ENCODE peak calls at places on chromosomes 5 and 9, in eight cellular contexts. V, P, B, M, D, N, Q and G are unnamed samples.

GRCh38 chr5:87243161-87243877 is 24.4 kb upstream of the RASA1 start:
- DNase-seq in B (no peak), D (no peak), Q (peak; percentile 1), V (no peak), M (no peak), N (no peak), P (peak; percentile 90), G (peak; percentile 42)

GRCh38 chr9:34636791-34637355 is 714 bp downstream of the SIGMAR1 start:
- DNase-seq in M (no peak), P (no peak), N (no peak), Q (no peak), D (no peak), V (peak; percentile 39), B (no peak), G (no peak)

GRCh38 chr9:18129809-18130334 is 344.1 kb upstream of the ADAMTSL1 start:
- DNase-seq in D (no peak), V (no peak), N (no peak), Q (no peak), P (no peak), M (no peak), B (no peak), G (no peak)

GRCh38 chr9:38393128-38393809 is 767 bp downstream of the ALDH1B1 start:
- DNase-seq in B (no peak), D (no peak), Q (no peak), V (no peak), M (peak; percentile 42), P (peak; percentile 7), N (no peak), G (no peak)

GRCh38 chr5:177455036-177455660 is 8.5 kb downstream of the PRR7 start:
- DNase-seq in N (peak; percentile 77), D (peak; percentile 70), B (peak; percentile 83), P (peak; percentile 59), V (peak; percentile 90), M (peak; percentile 89), Q (no peak), G (no peak)

GRCh38 chr5:134125195-134126015 is 10.9 kb downstream of the TCF7 start:
- DNase-seq in D (no peak), P (peak; percentile 96), N (no peak), B (peak; percentile 50), V (peak; percentile 76), Q (peak; percentile 53), M (no peak), G (peak; percentile 84)

GRCh38 chr5:123708074-123708806 is 196.3 kb downstream of the CSNK1G3 start:
- DNase-seq in P (peak; percentile 95), B (no peak), M (no peak), V (no peak), Q (peak; percentile 36), N (no peak), D (no peak), G (peak; percentile 89)

GRCh38 chr5:317086-317811 is 4.3 kb upstream of the AHRR start:
- DNase-seq in D (no peak), B (no peak), N (no peak), M (peak; percentile 94), Q (no peak), V (no peak), P (peak; percentile 64), G (peak; percentile 44)

GRCh38 chr9:127628644-127629467 is 16.8 kb downstream of the STXBP1 start:
- DNase-seq in Q (no peak), P (no peak), M (no peak), V (no peak), N (no peak), B (peak; percentile 48), D (no peak), G (no peak)

GRCh38 chr9:90641868-90642558 is 611 bp downstream of the DIRAS2 start:
- DNase-seq in V (no peak), B (no peak), P (no peak), D (no peak), M (no peak), Q (no peak), N (no peak), G (no peak)

GRCh38 chr5:16574789-16575785 is 41.7 kb downstream of the RETREG1 start:
- DNase-seq in P (peak; percentile 87), V (no peak), M (no peak), N (no peak), D (no peak), B (peak; percentile 41), Q (peak; percentile 83), G (peak; percentile 56)

GRCh38 chr9:37034320-37034937 is 361 bp upstream of the PAX5 start:
- DNase-seq in P (no peak), M (peak; percentile 82), D (peak; percentile 65), B (no peak), V (no peak), N (peak; percentile 67), Q (no peak), G (no peak)

GRCh38 chr5:124980174-124980941 is 233.9 kb upstream of the ZNF608 start:
- DNase-seq in V (no peak), B (no peak), Q (no peak), D (peak; percentile 11), M (peak; percentile 47), N (no peak), P (no peak), G (no peak)

GRCh38 chr9:125525846-125526619 is 181.0 kb downstream of the MAPKAP1 start:
- DNase-seq in N (no peak), P (peak; percentile 79), M (no peak), V (no peak), B (peak; percentile 44), D (no peak), Q (peak; percentile 61), G (peak; percentile 90)

GRCh38 chr9:86942352-86943222 is 4.7 kb downstream of the GAS1 start:
- DNase-seq in V (no peak), P (no peak), B (no peak), D (no peak), Q (no peak), N (no peak), M (no peak), G (no peak)

GRCh38 chr9:126222835-126223431 is 103.7 kb upstream of the MVB12B start:
- DNase-seq in V (no peak), B (no peak), D (no peak), M (no peak), Q (no peak), P (no peak), N (no peak), G (no peak)

GRCh38 chr5:93585753-93586385 is 2.8 kb downstream of the NR2F1 start:
- DNase-seq in N (no peak), B (no peak), D (no peak), Q (no peak), M (no peak), V (no peak), P (no peak), G (no peak)

GRCh38 chr5:25516136-25516535 is 871.4 kb upstream of the CDH10 start:
- DNase-seq in P (no peak), N (no peak), M (no peak), V (no peak), B (no peak), D (no peak), Q (no peak), G (no peak)

GRCh38 chr9:114317665-114318357 is 5.1 kb upstream of the ORM1 start:
- DNase-seq in Q (no peak), D (no peak), P (peak; percentile 71), B (no peak), N (no peak), M (no peak), V (no peak), G (peak; percentile 90)

GRCh38 chr9:110309661-110310060 is 28.0 kb downstream of the TXNDC8 start:
- DNase-seq in V (no peak), N (no peak), P (no peak), Q (no peak), D (no peak), M (no peak), B (no peak), G (no peak)

GRCh38 chr9:120532475-120532874 is 47.5 kb downstream of the CDK5RAP2 start:
- DNase-seq in D (no peak), N (no peak), Q (no peak), P (peak; percentile 74), M (no peak), V (peak; percentile 72), B (peak; percentile 33), G (peak; percentile 58)

GRCh38 chr9:137478613-137479314 is 19.6 kb upstream of the NSMF start:
- DNase-seq in Q (no peak), V (no peak), M (no peak), N (no peak), D (no peak), P (no peak), B (no peak), G (no peak)

GRCh38 chr5:181024245-181025029 is 15.6 kb upstream of the BTNL9 start:
- DNase-seq in Q (no peak), M (no peak), D (no peak), B (no peak), V (no peak), P (no peak), N (no peak), G (no peak)

GRCh38 chr5:30098940-30099339 is 1094.5 kb upstream of the CDH6 start:
- DNase-seq in V (no peak), Q (no peak), M (no peak), P (no peak), D (no peak), N (no peak), B (no peak), G (no peak)

GRCh38 chr9:14813336-14814020 is 90.9 kb upstream of the CER1 start:
- DNase-seq in D (no peak), V (no peak), Q (peak; percentile 5), N (no peak), B (no peak), M (no peak), P (peak; percentile 23), G (no peak)

GRCh38 chr5:41193462-41194166 is 19.7 kb downstream of the C6 start:
- DNase-seq in B (peak; percentile 99), V (peak; percentile 99), P (peak; percentile 99), N (no peak), D (no peak), Q (peak; percentile 3), M (no peak), G (peak; percentile 95)

GRCh38 chr5:154653764-154654483 is 101.3 kb upstream of the LARP1 start:
- DNase-seq in P (peak; percentile 11), Q (no peak), D (no peak), N (no peak), V (no peak), B (peak; percentile 31), M (no peak), G (no peak)

GRCh38 chr9:33884856-33885701 is 68.1 kb downstream of the UBE2R2 start:
- DNase-seq in Q (no peak), B (peak; percentile 45), N (no peak), V (peak; percentile 55), M (no peak), D (peak; percentile 89), P (peak; percentile 63), G (no peak)

GRCh38 chr9:127707766-127708165 is 978 bp downstream of the CFAP157 start:
- DNase-seq in B (no peak), V (no peak), D (no peak), N (no peak), P (no peak), Q (no peak), M (no peak), G (no peak)

GRCh38 chr5:175257128-175257846 is 186.7 kb downstream of the DRD1 start:
- DNase-seq in Q (no peak), V (no peak), D (no peak), P (no peak), M (no peak), N (no peak), B (no peak), G (no peak)

GRCh38 chr5:609506-609905 is 2.6 kb upstream of the CEP72 start:
- DNase-seq in N (no peak), Q (no peak), B (no peak), D (no peak), V (peak; percentile 10), M (no peak), P (no peak), G (no peak)

GRCh38 chr9:12698293-12698692 is 5.1 kb downstream of the TYRP1 start:
- DNase-seq in M (no peak), Q (no peak), V (no peak), D (no peak), N (no peak), P (peak; percentile 52), B (no peak), G (no peak)